ENCODE peak calls at places on chromosomes 4 and X, in four cellular contexts. A is left ventricle myocardium inferior, F is mucosa of descending colon, X is neural progenitor cell. C is an unnamed sample.

GRCh38 chrX:31981546-31982062 is 909.8 kb upstream of the FTHL17 start:
- DNase-seq in A (no peak), F (no peak), X (no peak), C (no peak)

GRCh38 chrX:14095702-14096101 is 66.0 kb upstream of the GEMIN8 start:
- DNase-seq in A (no peak), F (no peak), X (peak; percentile 74), C (no peak)

GRCh38 chr4:177726111-177726510 is 283.9 kb upstream of the AGA start:
- DNase-seq in A (no peak), F (no peak), X (no peak), C (no peak)

GRCh38 chr4:187021436-187022205 is 298.0 kb upstream of the FAT1 start:
- DNase-seq in A (no peak), F (no peak), X (no peak), C (no peak)

GRCh38 chrX:55486736-55487135 is 2.9 kb downstream of the USP51 start:
- DNase-seq in A (no peak), F (no peak), X (no peak), C (no peak)

GRCh38 chr4:170259631-170260153 is 169.9 kb upstream of the AADAT start:
- DNase-seq in A (peak; percentile 18), F (no peak), X (peak; percentile 98), C (peak; percentile 65)

GRCh38 chr4:128287159-128287870 is at the start of gene PGRMC2:
- DNase-seq in A (no peak), F (peak; percentile 81), X (no peak), C (no peak)

GRCh38 chrX:11137543-11138139 is 26.5 kb downstream of the HCCS start:
- DNase-seq in A (no peak), F (no peak), X (peak; percentile 5), C (no peak)

GRCh38 chrX:7149421-7149820 is 1.5 kb upstream of the PUDP start:
- DNase-seq in A (no peak), F (no peak), X (no peak), C (no peak)

GRCh38 chrX:7147978-7148824 is at the start of gene PUDP:
- DNase-seq in A (peak; percentile 82), F (peak; percentile 94), X (peak; percentile 96), C (peak; percentile 88)

GRCh38 chrX:7146026-7146702 is 1.3 kb upstream of the STS start:
- DNase-seq in A (no peak), F (no peak), X (no peak), C (no peak)

GRCh38 chrX:7146703-7147430 is 645 bp upstream of the STS start:
- DNase-seq in A (no peak), F (peak; percentile 69), X (no peak), C (no peak)

GRCh38 chrX:7147431-7147977 is at the start of gene STS:
- DNase-seq in A (peak; percentile 38), F (peak; percentile 78), X (peak; percentile 63), C (peak; percentile 49)
- H3K4me1 ChIP-seq in A (peaks cover 8% of the 10 kb centered on the region), F (no peaks in the 10 kb centered on the region), X (peaks cover 3% of the 10 kb centered on the region), C (peaks cover 22% of the 10 kb centered on the region)

GRCh38 chr4:153345011-153345981 is 808 bp downstream of the MND1 start:
- DNase-seq in A (no peak), F (peak; percentile 59), X (peak; percentile 79), C (peak; percentile 8)
- TF ChIP-seq CTCF in A (no peak), F (no peak), X (peak; percentile 5), C (no peak)

DNA sequence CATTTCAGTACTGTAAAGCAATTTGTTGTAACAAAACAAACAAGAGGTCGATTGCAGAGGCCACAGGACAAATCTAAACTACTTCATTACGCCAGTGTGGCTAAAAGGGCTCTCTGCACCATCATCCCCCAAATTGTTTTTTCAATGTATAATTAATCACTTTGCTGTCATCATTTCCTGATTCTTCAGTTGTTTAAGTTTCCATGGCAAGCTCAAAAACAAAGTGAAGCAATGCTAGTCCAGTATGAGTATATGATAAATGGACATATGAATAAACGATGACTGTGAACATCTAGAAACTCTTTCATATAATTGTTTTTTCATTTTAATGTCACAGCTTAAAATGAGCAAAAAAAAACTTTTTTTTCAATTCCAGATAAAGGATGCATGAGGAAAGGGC is 235.4 kb upstream of the FGF13 start:
- DNase-seq in A (no peak), F (no peak), X (no peak), C (no peak)
- H3K4me1 ChIP-seq in A (no peaks in the 10 kb centered on the region), F (no peaks in the 10 kb centered on the region), X (no peaks in the 10 kb centered on the region), C (no peaks in the 10 kb centered on the region)

GRCh38 chrX:107000013-107000515 is at the start of gene MORC4:
- DNase-seq in A (peak; percentile 78), F (peak; percentile 85), X (peak; percentile 80), C (peak; percentile 88)

GRCh38 chrX:106997611-106998010 is 2.4 kb downstream of the MORC4 start:
- DNase-seq in A (no peak), F (no peak), X (no peak), C (no peak)

GRCh38 chrX:106995678-106996077 is 4.3 kb downstream of the MORC4 start:
- DNase-seq in A (no peak), F (no peak), X (no peak), C (no peak)

GRCh38 chrX:106999002-106999975 is 723 bp downstream of the MORC4 start:
- DNase-seq in A (peak; percentile 40), F (peak; percentile 60), X (peak; percentile 60), C (peak; percentile 51)
- TF ChIP-seq CTCF in A (peak; percentile 55), F (no peak), X (peak; percentile 49), C (peak; percentile 25)

GRCh38 chrX:133958997-133959688 is 26.3 kb downstream of the GPC3 start:
- DNase-seq in A (no peak), F (no peak), X (no peak), C (no peak)

GRCh38 chrX:133961046-133961445 is 24.3 kb downstream of the GPC3 start:
- DNase-seq in A (no peak), F (no peak), X (no peak), C (no peak)

GRCh38 chrX:133956570-133957340 is 28.6 kb downstream of the GPC3 start:
- DNase-seq in A (no peak), F (no peak), X (no peak), C (no peak)

GRCh38 chrX:133965321-133965720 is 20.1 kb downstream of the GPC3 start:
- DNase-seq in A (no peak), F (no peak), X (no peak), C (no peak)

DNA sequence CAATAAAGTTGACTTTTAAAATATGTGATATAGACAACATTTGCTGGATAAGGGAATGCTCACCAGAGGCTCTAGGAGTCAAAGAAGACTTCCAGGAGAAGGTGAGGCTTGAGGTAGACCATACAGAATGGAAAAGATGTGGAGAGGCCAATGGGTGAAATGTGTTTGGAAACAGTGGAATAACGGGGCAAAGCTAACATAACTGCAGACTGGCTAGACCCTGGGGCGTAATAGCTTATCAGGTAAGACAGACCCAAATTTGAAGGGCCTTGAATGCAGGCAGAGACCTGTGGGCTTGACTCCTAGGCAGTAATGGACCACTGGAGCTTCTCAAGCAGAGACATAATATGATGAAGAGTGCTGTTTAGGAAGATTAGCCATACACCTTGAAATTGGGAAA is 25.4 kb downstream of the GPC3 start:
- DNase-seq in A (no peak), F (no peak), X (no peak), C (no peak)
- H3K4me1 ChIP-seq in A (no peaks in the 10 kb centered on the region), F (no peaks in the 10 kb centered on the region), X (no peaks in the 10 kb centered on the region), C (no peaks in the 10 kb centered on the region)

DNA sequence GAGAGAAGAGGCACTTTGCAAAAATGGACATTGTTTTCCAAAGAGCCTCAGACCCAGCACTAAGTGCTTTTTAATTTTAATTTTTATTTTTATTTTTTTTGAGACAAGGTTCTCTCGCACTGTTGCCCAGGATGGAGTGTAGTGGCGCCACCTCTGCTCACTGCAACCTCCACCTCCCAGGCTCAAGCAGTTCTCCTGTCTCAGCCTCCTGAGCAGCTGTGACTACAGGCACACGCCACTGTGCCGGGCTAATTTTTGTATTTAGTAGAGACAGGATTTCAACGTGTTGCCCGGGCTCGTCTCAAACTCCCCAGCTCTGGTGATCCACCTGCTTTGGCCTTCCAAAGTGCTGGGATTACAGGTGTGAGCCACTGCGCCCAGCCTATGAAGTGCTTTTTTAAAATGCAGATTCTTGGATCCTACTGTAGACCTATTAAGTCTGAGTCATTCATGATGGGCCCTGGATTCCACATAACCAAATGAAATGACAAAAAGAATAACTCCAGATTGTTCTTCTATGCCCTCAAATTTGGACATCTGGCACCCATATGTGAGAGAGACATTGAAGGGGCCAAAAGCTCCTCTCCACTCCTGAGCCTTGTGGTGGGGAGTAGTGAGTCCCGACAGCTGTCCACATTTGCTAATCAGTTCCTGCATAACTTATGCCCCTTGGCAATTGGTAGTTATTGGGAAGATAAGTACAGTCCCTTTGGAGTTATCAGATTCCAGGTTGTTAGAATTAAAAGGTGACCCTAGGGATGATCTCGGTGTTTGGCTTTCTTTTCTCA is 3.6 kb downstream of the NOCT start:
- DNase-seq in A (no peak), F (no peak), X (no peak), C (no peak)
- TF ChIP-seq CTCF in A (no peak), F (no peak), X (no peak), C (no peak)

GRCh38 chr4:15769202-15769601 is 8.9 kb upstream of the CD38 start:
- DNase-seq in A (no peak), F (no peak), X (no peak), C (no peak)
- H3K4me1 ChIP-seq in A (no peaks in the 10 kb centered on the region), F (peaks cover 3% of the 10 kb centered on the region), X (no peaks in the 10 kb centered on the region), C (no peaks in the 10 kb centered on the region)

GRCh38 chr4:38865445-38865844 is 2.2 kb upstream of the FAM114A1 start:
- DNase-seq in A (no peak), F (no peak), X (no peak), C (peak; percentile 13)

GRCh38 chr4:38868055-38868965 is 704 bp downstream of the FAM114A1 start:
- DNase-seq in A (peak; percentile 52), F (peak; percentile 74), X (peak; percentile 12), C (peak; percentile 34)

GRCh38 chr4:38867478-38868054 is at the start of gene FAM114A1:
- DNase-seq in A (peak; percentile 85), F (peak; percentile 89), X (peak; percentile 79), C (peak; percentile 88)

GRCh38 chr4:38869511-38869910 is 1.9 kb downstream of the FAM114A1 start:
- DNase-seq in A (no peak), F (no peak), X (no peak), C (no peak)

GRCh38 chr4:38866973-38867477 is 581 bp upstream of the FAM114A1 start:
- DNase-seq in A (no peak), F (no peak), X (no peak), C (no peak)
- TF ChIP-seq CTCF in A (peak; percentile 16), F (no peak), X (no peak), C (no peak)

C was measured in pancreas.